ENCODE peak calls at places on chromosomes 5 and 9, in four cellular contexts. P is anterior cingulate cortex, N is occipital lobe, O is NCI-H2107. K is an unnamed sample.
A peak's percentile ranks its signal among the peaks of the same experiment; 100 is the strongest.

GRCh38 chr5:65790371-65791163 is 68.6 kb downstream of the NLN start:
- DNase-seq in O (no peak), N (no peak), P (no peak), K (no peak)

GRCh38 chr5:64635056-64635686 is 55.1 kb upstream of the SHISAL2B start:
- DNase-seq in P (no peak), O (no peak), N (no peak), K (no peak)

GRCh38 chr9:32117291-32117690 is 267.2 kb upstream of the ACO1 start:
- DNase-seq in P (no peak), O (no peak), N (no peak), K (no peak)

GRCh38 chr9:16181539-16181938 is 628.7 kb downstream of the CCDC171 start:
- DNase-seq in P (no peak), O (no peak), N (no peak), K (no peak)

GRCh38 chr9:33861917-33862453 is 45.0 kb downstream of the UBE2R2 start:
- DNase-seq in O (no peak), P (no peak), N (no peak), K (no peak)

GRCh38 chr9:130662099-130662926 is 2.1 kb upstream of the PRDM12 start:
- DNase-seq in P (no peak), O (no peak), N (no peak), K (no peak)

GRCh38 chr5:103894882-103895281 is 332.3 kb upstream of the NUDT12 start:
- DNase-seq in O (no peak), N (peak; percentile 5), P (peak; percentile 4), K (no peak)

GRCh38 chr9:4742246-4742645 is 1.2 kb upstream of the AK3 start:
- DNase-seq in O (no peak), N (no peak), P (no peak), K (no peak)

GRCh38 chr5:139344177-139344576 is 2.5 kb downstream of the PAIP2 start:
- DNase-seq in P (no peak), O (no peak), N (no peak), K (no peak)

GRCh38 chr5:39173069-39173468 is 46.3 kb downstream of the FYB1 start:
- DNase-seq in O (no peak), N (no peak), P (no peak), K (no peak)